ENCODE peak calls at places on chromosomes 3 and 15, in eight cellular contexts. One of them, this sample, is unnamed.

GRCh38 chr3:138846350-138846756 is 11.6 kb upstream of the PIK3CB start:
- DNase-seq in cardiac fibroblast: no peak
- DNase-seq in NCI-H146: no peak
- DNase-seq in mammary epithelial cell: no peak
- DNase-seq in NCI-H460: no peak
- DNase-seq in fibroblast of the conjunctiva: no peak
- DNase-seq in globus pallidus: no peak
- DNase-seq in AG08395: no peak
- DNase-seq in this sample: no peak

GRCh38 chr3:171811059-171811912 is 1.0 kb upstream of the PLD1 start:
- DNase-seq in mammary epithelial cell: peak
- DNase-seq in AG08395: peak
- DNase-seq in NCI-H460: peak
- DNase-seq in fibroblast of the conjunctiva: peak
- DNase-seq in globus pallidus: no peak
- DNase-seq in NCI-H146: no peak
- DNase-seq in cardiac fibroblast: peak
- DNase-seq in this sample: peak

GRCh38 chr3:175805825-175806224 is 946.7 kb downstream of the NAALADL2 start:
- DNase-seq in mammary epithelial cell: no peak
- DNase-seq in fibroblast of the conjunctiva: no peak
- DNase-seq in globus pallidus: no peak
- DNase-seq in cardiac fibroblast: no peak
- DNase-seq in NCI-H460: no peak
- DNase-seq in AG08395: no peak
- DNase-seq in NCI-H146: no peak
- DNase-seq in this sample: no peak

GRCh38 chr3:167151671-167152070 is 228.4 kb downstream of the ZBBX start:
- DNase-seq in fibroblast of the conjunctiva: no peak
- DNase-seq in globus pallidus: no peak
- DNase-seq in NCI-H460: no peak
- DNase-seq in cardiac fibroblast: no peak
- DNase-seq in mammary epithelial cell: no peak
- DNase-seq in NCI-H146: peak
- DNase-seq in AG08395: no peak
- DNase-seq in this sample: no peak

GRCh38 chr3:42705962-42706585 is 3.5 kb upstream of the HHATL start:
- DNase-seq in NCI-H460: no peak
- DNase-seq in mammary epithelial cell: no peak
- DNase-seq in cardiac fibroblast: no peak
- DNase-seq in globus pallidus: no peak
- DNase-seq in AG08395: no peak
- DNase-seq in NCI-H146: no peak
- DNase-seq in fibroblast of the conjunctiva: no peak
- DNase-seq in this sample: no peak

GRCh38 chr15:30940359-30940758 is 36.6 kb downstream of the FAN1 start:
- DNase-seq in NCI-H460: no peak
- DNase-seq in mammary epithelial cell: no peak
- DNase-seq in AG08395: no peak
- DNase-seq in fibroblast of the conjunctiva: no peak
- DNase-seq in globus pallidus: no peak
- DNase-seq in cardiac fibroblast: no peak
- DNase-seq in NCI-H146: no peak
- DNase-seq in this sample: no peak

GRCh38 chr3:129278970-129279906 is 568 bp downstream of the HMCES start:
- DNase-seq in fibroblast of the conjunctiva: no peak
- DNase-seq in NCI-H146: peak
- DNase-seq in globus pallidus: peak
- DNase-seq in AG08395: peak
- DNase-seq in cardiac fibroblast: peak
- DNase-seq in mammary epithelial cell: peak
- DNase-seq in NCI-H460: no peak
- DNase-seq in this sample: no peak

GRCh38 chr15:81330351-81331085 is 6.6 kb upstream of the STARD5 start:
- DNase-seq in globus pallidus: no peak
- DNase-seq in mammary epithelial cell: no peak
- DNase-seq in NCI-H460: no peak
- DNase-seq in AG08395: peak
- DNase-seq in NCI-H146: no peak
- DNase-seq in fibroblast of the conjunctiva: no peak
- DNase-seq in cardiac fibroblast: no peak
- DNase-seq in this sample: no peak

GRCh38 chr3:31289592-31289991 is 243.1 kb upstream of the STT3B start:
- DNase-seq in mammary epithelial cell: no peak
- DNase-seq in fibroblast of the conjunctiva: no peak
- DNase-seq in globus pallidus: no peak
- DNase-seq in AG08395: no peak
- DNase-seq in NCI-H460: no peak
- DNase-seq in cardiac fibroblast: no peak
- DNase-seq in NCI-H146: no peak
- DNase-seq in this sample: no peak

GRCh38 chr15:42879390-42879912 is 41.1 kb downstream of the TTBK2 start:
- DNase-seq in fibroblast of the conjunctiva: no peak
- DNase-seq in cardiac fibroblast: no peak
- DNase-seq in NCI-H460: no peak
- DNase-seq in AG08395: no peak
- DNase-seq in mammary epithelial cell: no peak
- DNase-seq in NCI-H146: peak
- DNase-seq in globus pallidus: no peak
- DNase-seq in this sample: no peak

GRCh38 chr15:39770748-39771689 is 11.6 kb downstream of the FSIP1 start:
- DNase-seq in cardiac fibroblast: peak
- DNase-seq in NCI-H460: no peak
- DNase-seq in mammary epithelial cell: peak
- DNase-seq in NCI-H146: no peak
- DNase-seq in AG08395: peak
- DNase-seq in globus pallidus: no peak
- DNase-seq in fibroblast of the conjunctiva: no peak
- DNase-seq in this sample: peak